ENCODE peak calls at places on chromosomes 12 and 14, in nine cellular contexts. One of them, this sample, is unnamed.

GRCh38 chr12:29889737-29890136 is 106.0 kb upstream of the TMTC1 start:
- DNase-seq in stomach: peak; percentile 55
- DNase-seq in A549: no peak
- DNase-seq in uterus: no peak
- DNase-seq in gastrocnemius medialis: no peak
- DNase-seq in body of pancreas: no peak
- DNase-seq in HCT116: peak; percentile 52
- DNase-seq in transverse colon: peak; percentile 16
- DNase-seq in lower leg skin: peak; percentile 18
- DNase-seq in this sample: peak; percentile 6

GRCh38 chr14:33377596-33378390 is 439.1 kb downstream of the NPAS3 start:
- DNase-seq in stomach: no peak
- DNase-seq in A549: no peak
- DNase-seq in uterus: no peak
- DNase-seq in gastrocnemius medialis: no peak
- DNase-seq in body of pancreas: no peak
- DNase-seq in HCT116: no peak
- DNase-seq in transverse colon: no peak
- DNase-seq in lower leg skin: no peak
- DNase-seq in this sample: no peak

GRCh38 chr12:31928246-31929139 is 30.7 kb upstream of the RESF1 start:
- DNase-seq in stomach: no peak
- DNase-seq in A549: no peak
- DNase-seq in uterus: no peak
- DNase-seq in gastrocnemius medialis: no peak
- DNase-seq in body of pancreas: no peak
- DNase-seq in HCT116: no peak
- DNase-seq in transverse colon: peak; percentile 10
- DNase-seq in lower leg skin: no peak
- DNase-seq in this sample: no peak

GRCh38 chr12:60498656-60499055 is 902.8 kb downstream of the SLC16A7 start:
- DNase-seq in stomach: no peak
- DNase-seq in A549: no peak
- DNase-seq in uterus: no peak
- DNase-seq in gastrocnemius medialis: no peak
- DNase-seq in body of pancreas: no peak
- DNase-seq in HCT116: no peak
- DNase-seq in transverse colon: no peak
- DNase-seq in lower leg skin: no peak
- DNase-seq in this sample: no peak

GRCh38 chr12:1605129-1606020 is 11.0 kb upstream of the FBXL14 start:
- DNase-seq in stomach: peak; percentile 73
- DNase-seq in A549: peak; percentile 86
- DNase-seq in uterus: peak; percentile 55
- DNase-seq in gastrocnemius medialis: peak; percentile 47
- DNase-seq in body of pancreas: peak; percentile 81
- DNase-seq in HCT116: peak; percentile 78
- DNase-seq in transverse colon: peak; percentile 77
- DNase-seq in lower leg skin: peak; percentile 83
- DNase-seq in this sample: peak; percentile 91

GRCh38 chr14:24411468-24412454 is 13.0 kb downstream of the NYNRIN start:
- DNase-seq in stomach: peak; percentile 52
- DNase-seq in A549: peak; percentile 74
- DNase-seq in uterus: no peak
- DNase-seq in gastrocnemius medialis: no peak
- DNase-seq in body of pancreas: no peak
- DNase-seq in HCT116: peak; percentile 51
- DNase-seq in transverse colon: no peak
- DNase-seq in lower leg skin: no peak
- DNase-seq in this sample: peak; percentile 58

GRCh38 chr14:106308839-106309389 is 782.5 kb downstream of the TMEM121 start:
- DNase-seq in stomach: peak; percentile 46
- DNase-seq in A549: no peak
- DNase-seq in uterus: no peak
- DNase-seq in gastrocnemius medialis: no peak
- DNase-seq in body of pancreas: no peak
- DNase-seq in HCT116: no peak
- DNase-seq in transverse colon: peak; percentile 57
- DNase-seq in lower leg skin: no peak
- DNase-seq in this sample: peak; percentile 86

GRCh38 chr12:52370906-52371608 is 3.8 kb upstream of the KRT85 start:
- DNase-seq in stomach: no peak
- DNase-seq in A549: no peak
- DNase-seq in uterus: peak; percentile 76
- DNase-seq in gastrocnemius medialis: peak; percentile 43
- DNase-seq in body of pancreas: peak; percentile 35
- DNase-seq in HCT116: no peak
- DNase-seq in transverse colon: peak; percentile 29
- DNase-seq in lower leg skin: peak; percentile 85
- DNase-seq in this sample: no peak

DNA sequence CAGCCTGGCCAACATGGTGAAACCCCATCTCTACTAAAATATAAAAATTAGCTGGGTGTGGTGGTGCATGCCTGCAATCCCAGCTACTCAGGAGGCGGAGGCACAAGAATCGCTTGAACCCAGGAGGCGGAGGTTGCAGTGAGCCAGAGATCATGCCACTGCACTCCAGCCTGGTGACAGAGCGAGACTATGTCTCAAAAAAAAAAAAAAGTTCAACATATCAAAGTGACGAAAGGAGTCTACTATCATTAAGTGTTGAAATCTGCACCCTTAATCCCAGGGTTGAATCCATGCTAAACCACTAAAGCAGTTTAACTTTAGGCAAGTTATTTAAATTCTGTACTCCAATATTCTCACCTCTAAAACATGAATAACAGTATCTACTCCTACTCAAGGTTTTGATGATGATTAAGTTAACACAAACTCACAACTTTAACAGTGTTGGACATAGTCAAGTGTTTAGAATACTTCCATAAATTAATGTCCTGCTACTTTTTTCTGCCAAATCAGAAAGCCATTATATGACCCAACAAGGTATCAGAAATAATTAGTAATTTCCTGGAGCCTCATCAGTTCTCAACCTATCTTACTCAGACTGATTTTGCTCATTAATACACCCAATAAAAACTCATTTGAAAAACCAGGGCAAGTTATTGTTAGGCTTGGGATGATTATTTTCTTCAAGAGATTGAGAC is 10.9 kb downstream of the HNRNPC start:
- DNase-seq in stomach: no peak
- DNase-seq in A549: no peak
- DNase-seq in uterus: no peak
- DNase-seq in gastrocnemius medialis: no peak
- DNase-seq in body of pancreas: no peak
- DNase-seq in HCT116: no peak
- DNase-seq in transverse colon: no peak
- DNase-seq in lower leg skin: no peak
- DNase-seq in this sample: no peak
- TF ChIP-seq POLR2A in stomach: no peak
- TF ChIP-seq POLR2A in A549: no peak
- TF ChIP-seq POLR2A in uterus: no peak
- TF ChIP-seq POLR2A in gastrocnemius medialis: no peak
- TF ChIP-seq POLR2A in body of pancreas: no peak
- TF ChIP-seq POLR2A in HCT116: no peak
- TF ChIP-seq POLR2A in transverse colon: no peak
- TF ChIP-seq POLR2A in lower leg skin: no peak
- TF ChIP-seq POLR2A in this sample: no peak

DNA sequence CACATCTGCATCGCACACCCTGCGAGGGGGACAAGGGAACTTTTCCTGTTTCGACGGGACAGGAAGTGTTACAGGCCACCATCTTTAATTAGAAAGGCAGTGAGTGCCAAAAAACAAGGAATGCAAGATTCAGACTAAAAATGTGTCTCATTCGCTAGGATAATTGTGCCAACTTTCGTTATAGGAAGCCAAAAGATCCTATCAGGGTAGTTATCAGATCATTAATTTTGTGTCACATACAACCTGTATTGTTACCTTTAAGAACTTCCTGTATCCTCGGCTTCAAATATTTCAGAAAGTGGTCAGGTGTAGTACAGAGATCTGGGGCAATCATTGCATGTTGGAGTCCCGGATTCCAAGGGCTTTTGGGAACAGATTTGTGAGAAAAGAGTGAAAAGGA is 19.2 kb upstream of the MGP start:
- DNase-seq in stomach: no peak
- DNase-seq in A549: no peak
- DNase-seq in uterus: no peak
- DNase-seq in gastrocnemius medialis: no peak
- DNase-seq in body of pancreas: no peak
- DNase-seq in HCT116: no peak
- DNase-seq in transverse colon: no peak
- DNase-seq in lower leg skin: no peak
- DNase-seq in this sample: no peak
- TF ChIP-seq POLR2A in stomach: no peak
- TF ChIP-seq POLR2A in A549: no peak
- TF ChIP-seq POLR2A in uterus: no peak
- TF ChIP-seq POLR2A in gastrocnemius medialis: no peak
- TF ChIP-seq POLR2A in body of pancreas: no peak
- TF ChIP-seq POLR2A in HCT116: no peak
- TF ChIP-seq POLR2A in transverse colon: no peak
- TF ChIP-seq POLR2A in lower leg skin: no peak
- TF ChIP-seq POLR2A in this sample: no peak

DNA sequence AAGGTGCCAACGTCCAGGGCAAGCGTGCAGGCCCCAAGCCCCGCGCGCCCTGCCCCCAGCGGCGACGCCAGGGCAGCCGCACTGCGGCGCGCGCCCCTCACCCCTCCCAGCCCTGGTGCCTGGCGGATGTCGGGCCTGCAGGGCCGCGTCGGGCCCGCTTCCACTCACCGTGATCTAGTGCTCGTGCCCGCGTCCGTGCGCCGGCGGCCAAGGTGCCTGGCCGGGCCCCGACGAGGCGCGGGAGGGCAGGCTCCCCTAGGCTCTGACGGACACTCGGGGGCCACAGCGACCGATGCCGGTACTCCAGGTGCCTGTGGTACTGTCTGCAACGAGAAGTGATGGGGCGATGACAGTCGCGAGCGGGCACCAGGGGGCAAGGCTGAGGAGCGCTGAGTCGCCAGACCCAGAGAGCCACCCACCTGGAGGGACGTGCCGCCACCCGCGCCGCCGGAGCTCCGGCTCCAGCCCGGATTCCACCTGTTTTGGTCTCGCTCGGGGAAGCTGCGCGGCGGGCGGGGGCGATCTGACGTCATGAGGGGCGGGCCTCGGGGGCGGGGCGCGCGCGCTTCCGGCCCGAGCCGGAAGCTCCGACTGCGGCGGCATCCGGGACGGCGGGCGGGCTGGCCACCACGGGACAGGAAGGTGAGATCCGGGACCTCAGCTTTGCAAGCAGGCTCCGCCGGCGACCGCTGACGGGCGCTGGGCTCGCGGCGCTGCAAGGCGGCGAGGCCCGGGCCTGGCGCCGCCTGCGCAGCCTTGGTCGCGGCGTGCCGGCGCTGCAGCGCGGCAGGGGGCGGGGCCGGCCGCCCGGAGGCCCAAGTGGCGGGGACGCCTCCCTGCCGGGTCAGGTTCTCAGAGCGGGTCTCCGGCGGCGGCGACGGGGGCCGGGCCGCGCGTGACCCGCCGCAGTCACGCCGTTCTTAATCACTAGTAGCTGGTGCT is at the start of the genes LYSET and MOAP1:
- DNase-seq in stomach: peak; percentile 89
- DNase-seq in A549: peak; percentile 76
- DNase-seq in uterus: peak; percentile 83
- DNase-seq in gastrocnemius medialis: peak; percentile 85
- DNase-seq in body of pancreas: peak; percentile 90
- DNase-seq in HCT116: no peak
- DNase-seq in transverse colon: peak; percentile 90
- DNase-seq in lower leg skin: peak; percentile 78
- DNase-seq in this sample: peak; percentile 89
- TF ChIP-seq POLR2A in stomach: peak; percentile 66
- TF ChIP-seq POLR2A in A549: peak; percentile 67
- TF ChIP-seq POLR2A in uterus: peak; percentile 35
- TF ChIP-seq POLR2A in gastrocnemius medialis: peak; percentile 80
- TF ChIP-seq POLR2A in body of pancreas: peak; percentile 84
- TF ChIP-seq POLR2A in HCT116: peak; percentile 15
- TF ChIP-seq POLR2A in transverse colon: peak; percentile 90
- TF ChIP-seq POLR2A in lower leg skin: no peak
- TF ChIP-seq POLR2A in this sample: peak; percentile 78

GRCh38 chr12:94872007-94872653 is 131.4 kb downstream of the NDUFA12 start:
- DNase-seq in stomach: peak; percentile 64
- DNase-seq in A549: no peak
- DNase-seq in uterus: no peak
- DNase-seq in gastrocnemius medialis: no peak
- DNase-seq in body of pancreas: peak; percentile 50
- DNase-seq in HCT116: no peak
- DNase-seq in transverse colon: no peak
- DNase-seq in lower leg skin: no peak
- DNase-seq in this sample: no peak

GRCh38 chr12:94872671-94873367 is 130.7 kb downstream of the NDUFA12 start:
- DNase-seq in stomach: no peak
- DNase-seq in A549: no peak
- DNase-seq in uterus: peak; percentile 17
- DNase-seq in gastrocnemius medialis: no peak
- DNase-seq in body of pancreas: no peak
- DNase-seq in HCT116: no peak
- DNase-seq in transverse colon: no peak
- DNase-seq in lower leg skin: no peak
- DNase-seq in this sample: no peak

GRCh38 chr12:94874986-94875312 is 128.5 kb downstream of the NDUFA12 start:
- DNase-seq in stomach: no peak
- DNase-seq in A549: no peak
- DNase-seq in uterus: no peak
- DNase-seq in gastrocnemius medialis: no peak
- DNase-seq in body of pancreas: no peak
- DNase-seq in HCT116: no peak
- DNase-seq in transverse colon: no peak
- DNase-seq in lower leg skin: no peak
- DNase-seq in this sample: no peak

GRCh38 chr12:94874086-94874985 is 129.2 kb downstream of the NDUFA12 start:
- DNase-seq in stomach: no peak
- DNase-seq in A549: no peak
- DNase-seq in uterus: no peak
- DNase-seq in gastrocnemius medialis: no peak
- DNase-seq in body of pancreas: no peak
- DNase-seq in HCT116: no peak
- DNase-seq in transverse colon: no peak
- DNase-seq in lower leg skin: no peak
- DNase-seq in this sample: no peak

DNA sequence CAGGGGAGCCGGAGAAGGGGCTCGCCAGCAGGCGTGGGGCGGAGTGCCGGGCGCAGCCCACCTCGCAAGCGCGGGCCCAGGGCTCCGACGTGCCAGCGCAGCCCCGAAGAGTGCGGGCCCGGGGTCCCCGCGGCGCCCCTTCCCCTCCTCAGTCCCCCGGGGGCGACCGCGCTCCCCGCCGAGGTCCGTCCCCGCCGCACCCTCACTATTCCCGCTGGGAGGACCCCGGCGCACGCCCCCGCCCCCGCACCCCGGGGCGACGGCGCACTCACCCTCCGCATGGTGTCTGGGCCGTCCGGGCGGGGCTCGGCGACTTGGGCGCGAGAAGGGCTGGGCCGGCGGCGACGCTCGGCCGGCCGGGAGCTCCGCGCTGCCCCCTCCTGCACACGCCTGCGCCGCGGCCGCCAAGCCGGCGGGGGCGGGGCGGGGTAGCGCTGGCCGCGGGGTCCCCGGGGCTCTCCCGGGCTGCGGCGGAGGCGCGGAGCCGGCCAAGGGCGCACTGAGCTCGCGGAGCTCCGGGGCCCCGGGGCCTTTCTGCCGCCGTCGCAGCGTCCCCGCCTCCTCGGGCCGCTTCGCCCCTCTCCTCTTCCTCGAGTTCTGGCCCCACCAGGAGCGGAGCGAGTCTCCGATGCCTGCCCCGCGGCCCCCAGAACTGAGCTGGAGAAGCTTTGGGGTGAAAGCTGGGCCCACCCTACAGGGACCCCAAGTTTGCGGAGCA is 130.0 kb downstream of the NDUFA12 start:
- DNase-seq in stomach: peak; percentile 28
- DNase-seq in A549: peak; percentile 26
- DNase-seq in uterus: peak; percentile 32
- DNase-seq in gastrocnemius medialis: no peak
- DNase-seq in body of pancreas: no peak
- DNase-seq in HCT116: no peak
- DNase-seq in transverse colon: peak; percentile 42
- DNase-seq in lower leg skin: no peak
- DNase-seq in this sample: no peak
- TF ChIP-seq POLR2A in stomach: no peak
- TF ChIP-seq POLR2A in A549: no peak
- TF ChIP-seq POLR2A in uterus: no peak
- TF ChIP-seq POLR2A in gastrocnemius medialis: no peak
- TF ChIP-seq POLR2A in body of pancreas: no peak
- TF ChIP-seq POLR2A in HCT116: no peak
- TF ChIP-seq POLR2A in transverse colon: no peak
- TF ChIP-seq POLR2A in lower leg skin: no peak
- TF ChIP-seq POLR2A in this sample: no peak

This sample was measured in erythroblast.